ENCODE peak calls at places on chromosomes 2 and 18, in ten cellular contexts. One of them, this sample, is unnamed.

GRCh38 chr2:152047826-152048476 is 50.9 kb downstream of the CACNB4 start:
- DNase-seq in lower lobe of right lung: no peak
- DNase-seq in iPS DF 6.9: no peak
- DNase-seq in gastrocnemius medialis: no peak
- DNase-seq in PC-9: no peak
- DNase-seq in IMR-90: no peak
- DNase-seq in K562: peak; percentile 49
- DNase-seq in sigmoid colon: no peak
- DNase-seq in neural progenitor cell: peak; percentile 45
- DNase-seq in GM23248: peak; percentile 38
- DNase-seq in this sample: no peak

GRCh38 chr2:120468136-120468535 is 122.2 kb downstream of the INHBB start:
- DNase-seq in IMR-90: no peak
- DNase-seq in K562: no peak
- DNase-seq in PC-9: no peak
- DNase-seq in sigmoid colon: peak; percentile 56
- DNase-seq in GM23248: no peak
- DNase-seq in lower lobe of right lung: peak; percentile 8
- DNase-seq in neural progenitor cell: no peak
- DNase-seq in gastrocnemius medialis: no peak
- DNase-seq in iPS DF 6.9: no peak
- DNase-seq in this sample: no peak

GRCh38 chr2:6773007-6773693 is 92.6 kb downstream of the CMPK2 start:
- DNase-seq in K562: peak; percentile 87
- DNase-seq in PC-9: peak; percentile 43
- DNase-seq in iPS DF 6.9: no peak
- DNase-seq in lower lobe of right lung: peak; percentile 73
- DNase-seq in neural progenitor cell: peak; percentile 85
- DNase-seq in GM23248: peak; percentile 48
- DNase-seq in gastrocnemius medialis: no peak
- DNase-seq in IMR-90: peak; percentile 11
- DNase-seq in sigmoid colon: peak; percentile 71
- DNase-seq in this sample: peak; percentile 32

GRCh38 chr2:119264781-119265692 is 41.4 kb downstream of the STEAP3 start:
- DNase-seq in lower lobe of right lung: no peak
- DNase-seq in PC-9: peak; percentile 67
- DNase-seq in gastrocnemius medialis: peak; percentile 68
- DNase-seq in neural progenitor cell: peak; percentile 72
- DNase-seq in sigmoid colon: no peak
- DNase-seq in iPS DF 6.9: no peak
- DNase-seq in GM23248: peak; percentile 72
- DNase-seq in IMR-90: peak; percentile 48
- DNase-seq in K562: peak; percentile 71
- DNase-seq in this sample: no peak

GRCh38 chr2:101698419-101699190 is 1.1 kb downstream of the MAP4K4 start:
- DNase-seq in gastrocnemius medialis: no peak
- DNase-seq in sigmoid colon: no peak
- DNase-seq in GM23248: peak; percentile 62
- DNase-seq in neural progenitor cell: no peak
- DNase-seq in iPS DF 6.9: no peak
- DNase-seq in PC-9: no peak
- DNase-seq in lower lobe of right lung: no peak
- DNase-seq in K562: no peak
- DNase-seq in IMR-90: no peak
- DNase-seq in this sample: no peak

GRCh38 chr2:64062840-64063239 is 43.6 kb upstream of the VPS54 start:
- DNase-seq in IMR-90: peak; percentile 82
- DNase-seq in lower lobe of right lung: no peak
- DNase-seq in neural progenitor cell: no peak
- DNase-seq in GM23248: peak; percentile 59
- DNase-seq in sigmoid colon: no peak
- DNase-seq in gastrocnemius medialis: no peak
- DNase-seq in iPS DF 6.9: no peak
- DNase-seq in PC-9: peak; percentile 34
- DNase-seq in K562: no peak
- DNase-seq in this sample: no peak

GRCh38 chr2:23419171-23420090 is 34.5 kb downstream of the KLHL29 start:
- DNase-seq in IMR-90: no peak
- DNase-seq in K562: no peak
- DNase-seq in lower lobe of right lung: no peak
- DNase-seq in PC-9: no peak
- DNase-seq in iPS DF 6.9: no peak
- DNase-seq in gastrocnemius medialis: no peak
- DNase-seq in GM23248: peak; percentile 86
- DNase-seq in sigmoid colon: no peak
- DNase-seq in neural progenitor cell: no peak
- DNase-seq in this sample: peak; percentile 54

GRCh38 chr2:65228249-65228750 is 669 bp downstream of the ACTR2 start:
- DNase-seq in IMR-90: peak; percentile 39
- DNase-seq in PC-9: no peak
- DNase-seq in GM23248: peak; percentile 70
- DNase-seq in gastrocnemius medialis: no peak
- DNase-seq in K562: no peak
- DNase-seq in sigmoid colon: no peak
- DNase-seq in neural progenitor cell: no peak
- DNase-seq in iPS DF 6.9: no peak
- DNase-seq in lower lobe of right lung: no peak
- DNase-seq in this sample: no peak

GRCh38 chr2:231223458-231223970 is 25.1 kb downstream of the ARMC9 start:
- DNase-seq in neural progenitor cell: no peak
- DNase-seq in iPS DF 6.9: no peak
- DNase-seq in GM23248: no peak
- DNase-seq in lower lobe of right lung: no peak
- DNase-seq in K562: no peak
- DNase-seq in gastrocnemius medialis: no peak
- DNase-seq in sigmoid colon: peak; percentile 12
- DNase-seq in PC-9: no peak
- DNase-seq in IMR-90: peak; percentile 60
- DNase-seq in this sample: no peak

GRCh38 chr18:31244737-31245432 is 73.1 kb upstream of the DSG1 start:
- DNase-seq in PC-9: no peak
- DNase-seq in neural progenitor cell: peak; percentile 28
- DNase-seq in IMR-90: no peak
- DNase-seq in K562: no peak
- DNase-seq in iPS DF 6.9: no peak
- DNase-seq in gastrocnemius medialis: no peak
- DNase-seq in lower lobe of right lung: no peak
- DNase-seq in sigmoid colon: no peak
- DNase-seq in GM23248: no peak
- DNase-seq in this sample: no peak

GRCh38 chr18:31245820-31246219 is 72.1 kb upstream of the DSG1 start:
- DNase-seq in lower lobe of right lung: no peak
- DNase-seq in sigmoid colon: no peak
- DNase-seq in IMR-90: no peak
- DNase-seq in GM23248: no peak
- DNase-seq in K562: no peak
- DNase-seq in gastrocnemius medialis: no peak
- DNase-seq in PC-9: no peak
- DNase-seq in iPS DF 6.9: no peak
- DNase-seq in neural progenitor cell: no peak
- DNase-seq in this sample: no peak

GRCh38 chr18:31241425-31241824 is 76.5 kb upstream of the DSG1 start:
- DNase-seq in gastrocnemius medialis: no peak
- DNase-seq in neural progenitor cell: no peak
- DNase-seq in lower lobe of right lung: no peak
- DNase-seq in IMR-90: no peak
- DNase-seq in K562: no peak
- DNase-seq in PC-9: no peak
- DNase-seq in iPS DF 6.9: no peak
- DNase-seq in GM23248: no peak
- DNase-seq in sigmoid colon: no peak
- DNase-seq in this sample: no peak

GRCh38 chr18:31241900-31242409 is 76.0 kb upstream of the DSG1 start:
- DNase-seq in sigmoid colon: no peak
- DNase-seq in PC-9: peak; percentile 63
- DNase-seq in iPS DF 6.9: peak; percentile 35
- DNase-seq in IMR-90: peak; percentile 16
- DNase-seq in gastrocnemius medialis: no peak
- DNase-seq in GM23248: no peak
- DNase-seq in K562: peak; percentile 41
- DNase-seq in neural progenitor cell: peak; percentile 71
- DNase-seq in lower lobe of right lung: no peak
- DNase-seq in this sample: no peak

GRCh38 chr18:31243740-31244512 is 74.0 kb upstream of the DSG1 start:
- DNase-seq in K562: no peak
- DNase-seq in GM23248: no peak
- DNase-seq in neural progenitor cell: peak; percentile 16
- DNase-seq in PC-9: no peak
- DNase-seq in lower lobe of right lung: no peak
- DNase-seq in gastrocnemius medialis: no peak
- DNase-seq in iPS DF 6.9: no peak
- DNase-seq in sigmoid colon: no peak
- DNase-seq in IMR-90: no peak
- DNase-seq in this sample: no peak
- H3K4me1 ChIP-seq in K562: no peaks in the 10 kb centered on the region
- H3K4me1 ChIP-seq in GM23248: no peaks in the 10 kb centered on the region
- H3K4me1 ChIP-seq in neural progenitor cell: peaks cover 42% of the 10 kb centered on the region
- H3K4me1 ChIP-seq in PC-9: peaks cover 53% of the 10 kb centered on the region
- H3K4me1 ChIP-seq in lower lobe of right lung: no peaks in the 10 kb centered on the region
- H3K4me1 ChIP-seq in gastrocnemius medialis: no peaks in the 10 kb centered on the region
- H3K4me1 ChIP-seq in iPS DF 6.9: no peaks in the 10 kb centered on the region
- H3K4me1 ChIP-seq in sigmoid colon: no peaks in the 10 kb centered on the region
- H3K4me1 ChIP-seq in IMR-90: no peaks in the 10 kb centered on the region
- H3K4me1 ChIP-seq in this sample: no peaks in the 10 kb centered on the region

GRCh38 chr2:182952741-182953450 is 85.4 kb downstream of the NCKAP1 start:
- DNase-seq in PC-9: no peak
- DNase-seq in sigmoid colon: no peak
- DNase-seq in lower lobe of right lung: no peak
- DNase-seq in GM23248: peak; percentile 65
- DNase-seq in neural progenitor cell: no peak
- DNase-seq in iPS DF 6.9: no peak
- DNase-seq in gastrocnemius medialis: no peak
- DNase-seq in K562: no peak
- DNase-seq in IMR-90: peak; percentile 82
- DNase-seq in this sample: no peak

GRCh38 chr2:182951948-182952663 is 85.7 kb upstream of the FRZB start:
- DNase-seq in GM23248: no peak
- DNase-seq in sigmoid colon: no peak
- DNase-seq in neural progenitor cell: no peak
- DNase-seq in IMR-90: no peak
- DNase-seq in iPS DF 6.9: no peak
- DNase-seq in K562: no peak
- DNase-seq in PC-9: no peak
- DNase-seq in lower lobe of right lung: no peak
- DNase-seq in gastrocnemius medialis: no peak
- DNase-seq in this sample: no peak

GRCh38 chr2:182949572-182950189 is 83.2 kb upstream of the FRZB start:
- DNase-seq in K562: no peak
- DNase-seq in IMR-90: peak; percentile 30
- DNase-seq in sigmoid colon: no peak
- DNase-seq in PC-9: peak; percentile 60
- DNase-seq in iPS DF 6.9: no peak
- DNase-seq in neural progenitor cell: no peak
- DNase-seq in gastrocnemius medialis: peak; percentile 83
- DNase-seq in lower lobe of right lung: no peak
- DNase-seq in GM23248: peak; percentile 28
- DNase-seq in this sample: no peak

GRCh38 chr2:182950546-182950945 is 84.1 kb upstream of the FRZB start:
- DNase-seq in sigmoid colon: no peak
- DNase-seq in IMR-90: no peak
- DNase-seq in neural progenitor cell: no peak
- DNase-seq in PC-9: no peak
- DNase-seq in K562: no peak
- DNase-seq in GM23248: no peak
- DNase-seq in gastrocnemius medialis: no peak
- DNase-seq in lower lobe of right lung: no peak
- DNase-seq in iPS DF 6.9: no peak
- DNase-seq in this sample: no peak

GRCh38 chr2:182954789-182955188 is 83.5 kb downstream of the NCKAP1 start:
- DNase-seq in GM23248: no peak
- DNase-seq in gastrocnemius medialis: no peak
- DNase-seq in PC-9: no peak
- DNase-seq in K562: no peak
- DNase-seq in sigmoid colon: no peak
- DNase-seq in lower lobe of right lung: no peak
- DNase-seq in IMR-90: no peak
- DNase-seq in iPS DF 6.9: no peak
- DNase-seq in neural progenitor cell: no peak
- DNase-seq in this sample: no peak
- H3K36me3 ChIP-seq in GM23248: peaks cover 77% of the 10 kb centered on the region
- H3K36me3 ChIP-seq in gastrocnemius medialis: no peaks in the 10 kb centered on the region
- H3K36me3 ChIP-seq in PC-9: peaks cover 76% of the 10 kb centered on the region
- H3K36me3 ChIP-seq in K562: peaks cover 80% of the 10 kb centered on the region
- H3K36me3 ChIP-seq in sigmoid colon: peaks cover 6% of the 10 kb centered on the region
- H3K36me3 ChIP-seq in lower lobe of right lung: peaks cover 63% of the 10 kb centered on the region
- H3K36me3 ChIP-seq in IMR-90: peaks cover 14% of the 10 kb centered on the region
- H3K36me3 ChIP-seq in iPS DF 6.9: peaks cover 2% of the 10 kb centered on the region
- H3K36me3 ChIP-seq in neural progenitor cell: peaks cover 31% of the 10 kb centered on the region
- H3K36me3 ChIP-seq in this sample: peaks cover 62% of the 10 kb centered on the region

GRCh38 chr2:227861011-227861410 is 10.4 kb upstream of the DAW1 start:
- DNase-seq in GM23248: no peak
- DNase-seq in neural progenitor cell: no peak
- DNase-seq in K562: no peak
- DNase-seq in gastrocnemius medialis: no peak
- DNase-seq in iPS DF 6.9: no peak
- DNase-seq in lower lobe of right lung: no peak
- DNase-seq in IMR-90: no peak
- DNase-seq in PC-9: no peak
- DNase-seq in sigmoid colon: no peak
- DNase-seq in this sample: no peak
- H3K4me1 ChIP-seq in GM23248: peaks cover 34% of the 10 kb centered on the region
- H3K4me1 ChIP-seq in neural progenitor cell: no peaks in the 10 kb centered on the region
- H3K4me1 ChIP-seq in K562: no peaks in the 10 kb centered on the region
- H3K4me1 ChIP-seq in gastrocnemius medialis: no peaks in the 10 kb centered on the region
- H3K4me1 ChIP-seq in iPS DF 6.9: peaks cover 3% of the 10 kb centered on the region
- H3K4me1 ChIP-seq in lower lobe of right lung: no peaks in the 10 kb centered on the region
- H3K4me1 ChIP-seq in IMR-90: peaks cover 10% of the 10 kb centered on the region
- H3K4me1 ChIP-seq in PC-9: peaks cover 29% of the 10 kb centered on the region
- H3K4me1 ChIP-seq in sigmoid colon: no peaks in the 10 kb centered on the region
- H3K4me1 ChIP-seq in this sample: peaks cover 46% of the 10 kb centered on the region

GRCh38 chr2:10800163-10800562 is 12.4 kb downstream of the PDIA6 start:
- DNase-seq in gastrocnemius medialis: no peak
- DNase-seq in PC-9: no peak
- DNase-seq in iPS DF 6.9: no peak
- DNase-seq in K562: no peak
- DNase-seq in neural progenitor cell: no peak
- DNase-seq in IMR-90: no peak
- DNase-seq in GM23248: no peak
- DNase-seq in lower lobe of right lung: no peak
- DNase-seq in sigmoid colon: no peak
- DNase-seq in this sample: no peak

GRCh38 chr2:10794891-10795290 is 17.7 kb downstream of the PDIA6 start:
- DNase-seq in IMR-90: no peak
- DNase-seq in K562: no peak
- DNase-seq in sigmoid colon: no peak
- DNase-seq in PC-9: no peak
- DNase-seq in lower lobe of right lung: no peak
- DNase-seq in neural progenitor cell: no peak
- DNase-seq in iPS DF 6.9: no peak
- DNase-seq in gastrocnemius medialis: no peak
- DNase-seq in GM23248: no peak
- DNase-seq in this sample: no peak

GRCh38 chr2:10796703-10797102 is 15.9 kb downstream of the PDIA6 start:
- DNase-seq in PC-9: no peak
- DNase-seq in sigmoid colon: no peak
- DNase-seq in IMR-90: no peak
- DNase-seq in iPS DF 6.9: no peak
- DNase-seq in GM23248: no peak
- DNase-seq in lower lobe of right lung: no peak
- DNase-seq in neural progenitor cell: no peak
- DNase-seq in gastrocnemius medialis: no peak
- DNase-seq in K562: no peak
- DNase-seq in this sample: no peak

GRCh38 chr2:10795508-10796046 is 17.0 kb downstream of the PDIA6 start:
- DNase-seq in PC-9: no peak
- DNase-seq in K562: no peak
- DNase-seq in iPS DF 6.9: no peak
- DNase-seq in neural progenitor cell: no peak
- DNase-seq in GM23248: no peak
- DNase-seq in IMR-90: no peak
- DNase-seq in sigmoid colon: no peak
- DNase-seq in gastrocnemius medialis: no peak
- DNase-seq in lower lobe of right lung: no peak
- DNase-seq in this sample: no peak

GRCh38 chr2:10798783-10799182 is 13.8 kb downstream of the PDIA6 start:
- DNase-seq in K562: peak; percentile 40
- DNase-seq in iPS DF 6.9: no peak
- DNase-seq in neural progenitor cell: peak; percentile 41
- DNase-seq in gastrocnemius medialis: no peak
- DNase-seq in lower lobe of right lung: no peak
- DNase-seq in sigmoid colon: no peak
- DNase-seq in IMR-90: no peak
- DNase-seq in PC-9: no peak
- DNase-seq in GM23248: no peak
- DNase-seq in this sample: no peak
- H3K36me3 ChIP-seq in K562: peaks cover 92% of the 10 kb centered on the region
- H3K36me3 ChIP-seq in iPS DF 6.9: peaks cover 18% of the 10 kb centered on the region
- H3K36me3 ChIP-seq in neural progenitor cell: peaks cover 24% of the 10 kb centered on the region
- H3K36me3 ChIP-seq in gastrocnemius medialis: no peaks in the 10 kb centered on the region
- H3K36me3 ChIP-seq in lower lobe of right lung: peaks cover 75% of the 10 kb centered on the region
- H3K36me3 ChIP-seq in sigmoid colon: peaks cover 10% of the 10 kb centered on the region
- H3K36me3 ChIP-seq in IMR-90: peaks cover 29% of the 10 kb centered on the region
- H3K36me3 ChIP-seq in PC-9: peaks cover 52% of the 10 kb centered on the region
- H3K36me3 ChIP-seq in GM23248: peaks cover 44% of the 10 kb centered on the region
- H3K36me3 ChIP-seq in this sample: peaks cover 63% of the 10 kb centered on the region